ENCODE peak calls at places on chromosomes 2 and 18, in nine cellular contexts. One of them, this sample, is unnamed. For H3K9me3, the result is how much of the 10 kb centered on the place peaks cover.

GRCh38 chr2:120436885-120437603 is 91.1 kb downstream of the INHBB start:
- DNase-seq in gastrocnemius medialis: peak
- DNase-seq in neural progenitor cell: peak
- DNase-seq in fibroblast of lung: peak
- DNase-seq in H9: peak
- DNase-seq in Peyer's patch: no peak
- DNase-seq in heart left ventricle: no peak
- DNase-seq in HCT116: peak
- DNase-seq in adrenal gland: peak
- DNase-seq in this sample: no peak

GRCh38 chr2:101725515-101726192 is 28.1 kb downstream of the MAP4K4 start:
- DNase-seq in heart left ventricle: no peak
- DNase-seq in adrenal gland: no peak
- DNase-seq in Peyer's patch: peak
- DNase-seq in HCT116: no peak
- DNase-seq in gastrocnemius medialis: no peak
- DNase-seq in H9: peak
- DNase-seq in neural progenitor cell: peak
- DNase-seq in fibroblast of lung: no peak
- DNase-seq in this sample: no peak

GRCh38 chr2:219252900-219253752 is at the start of gene TUBA4B:
- DNase-seq in fibroblast of lung: peak
- DNase-seq in HCT116: no peak
- DNase-seq in H9: peak
- DNase-seq in heart left ventricle: peak
- DNase-seq in neural progenitor cell: peak
- DNase-seq in Peyer's patch: peak
- DNase-seq in gastrocnemius medialis: peak
- DNase-seq in adrenal gland: peak
- DNase-seq in this sample: peak

GRCh38 chr2:232885264-232885961 is 15.3 kb downstream of the SNORC start:
- DNase-seq in fibroblast of lung: no peak
- DNase-seq in neural progenitor cell: no peak
- DNase-seq in gastrocnemius medialis: no peak
- DNase-seq in Peyer's patch: no peak
- DNase-seq in adrenal gland: no peak
- DNase-seq in H9: no peak
- DNase-seq in heart left ventricle: no peak
- DNase-seq in HCT116: no peak
- DNase-seq in this sample: no peak

GRCh38 chr2:212970132-212970531 is 181.3 kb downstream of the IKZF2 start:
- DNase-seq in adrenal gland: no peak
- DNase-seq in neural progenitor cell: no peak
- DNase-seq in HCT116: no peak
- DNase-seq in gastrocnemius medialis: no peak
- DNase-seq in H9: no peak
- DNase-seq in heart left ventricle: no peak
- DNase-seq in Peyer's patch: no peak
- DNase-seq in fibroblast of lung: peak
- DNase-seq in this sample: no peak

GRCh38 chr18:286515-287310 is 18.9 kb upstream of the THOC1 start:
- DNase-seq in gastrocnemius medialis: no peak
- DNase-seq in heart left ventricle: no peak
- DNase-seq in HCT116: no peak
- DNase-seq in Peyer's patch: no peak
- DNase-seq in H9: no peak
- DNase-seq in fibroblast of lung: peak
- DNase-seq in neural progenitor cell: peak
- DNase-seq in adrenal gland: no peak
- DNase-seq in this sample: no peak

GRCh38 chr18:9683418-9684396 is 24.4 kb upstream of the RAB31 start:
- DNase-seq in neural progenitor cell: no peak
- DNase-seq in heart left ventricle: no peak
- DNase-seq in Peyer's patch: no peak
- DNase-seq in HCT116: peak
- DNase-seq in gastrocnemius medialis: peak
- DNase-seq in fibroblast of lung: peak
- DNase-seq in H9: no peak
- DNase-seq in adrenal gland: peak
- DNase-seq in this sample: no peak

GRCh38 chr2:14220101-14220500 is 412.4 kb upstream of the LRATD1 start:
- DNase-seq in H9: no peak
- DNase-seq in fibroblast of lung: peak
- DNase-seq in HCT116: no peak
- DNase-seq in heart left ventricle: no peak
- DNase-seq in Peyer's patch: no peak
- DNase-seq in neural progenitor cell: no peak
- DNase-seq in gastrocnemius medialis: no peak
- DNase-seq in adrenal gland: no peak
- DNase-seq in this sample: no peak

GRCh38 chr2:239282448-239283287 is 118.2 kb downstream of the HDAC4 start:
- DNase-seq in H9: no peak
- DNase-seq in heart left ventricle: no peak
- DNase-seq in gastrocnemius medialis: no peak
- DNase-seq in HCT116: no peak
- DNase-seq in neural progenitor cell: no peak
- DNase-seq in adrenal gland: peak
- DNase-seq in fibroblast of lung: no peak
- DNase-seq in Peyer's patch: no peak
- DNase-seq in this sample: no peak

GRCh38 chr2:51650769-51651168 is 618.8 kb upstream of the NRXN1 start:
- DNase-seq in gastrocnemius medialis: no peak
- DNase-seq in adrenal gland: no peak
- DNase-seq in neural progenitor cell: no peak
- DNase-seq in Peyer's patch: no peak
- DNase-seq in HCT116: no peak
- DNase-seq in heart left ventricle: no peak
- DNase-seq in fibroblast of lung: no peak
- DNase-seq in H9: no peak
- DNase-seq in this sample: no peak

GRCh38 chr2:155356250-155356649 is 657.8 kb downstream of the KCNJ3 start:
- DNase-seq in heart left ventricle: no peak
- DNase-seq in gastrocnemius medialis: no peak
- DNase-seq in adrenal gland: no peak
- DNase-seq in HCT116: no peak
- DNase-seq in Peyer's patch: no peak
- DNase-seq in H9: no peak
- DNase-seq in fibroblast of lung: no peak
- DNase-seq in neural progenitor cell: no peak
- DNase-seq in this sample: no peak

DNA sequence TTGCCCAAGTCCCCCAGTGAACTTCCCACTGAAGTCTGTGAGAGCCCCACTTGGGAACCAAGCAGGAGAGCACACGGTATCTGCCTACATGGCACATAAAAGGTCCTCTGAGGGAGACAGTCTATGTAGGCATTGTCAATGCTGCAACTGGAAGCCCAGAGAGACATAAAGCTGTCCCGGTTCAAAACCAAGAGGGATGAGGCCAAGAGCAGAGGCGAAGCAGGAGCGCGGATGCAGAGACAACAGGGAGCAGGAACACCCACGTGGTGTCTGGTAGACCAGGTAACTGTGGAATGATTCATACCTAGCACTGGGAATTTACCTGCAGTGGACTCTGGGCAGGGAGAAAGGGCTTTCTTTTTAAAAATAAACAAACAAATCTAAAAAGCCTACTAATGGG is 233.1 kb upstream of the SOX11 start:
- DNase-seq in H9: no peak
- DNase-seq in fibroblast of lung: no peak
- DNase-seq in HCT116: no peak
- DNase-seq in neural progenitor cell: no peak
- DNase-seq in Peyer's patch: no peak
- DNase-seq in gastrocnemius medialis: no peak
- DNase-seq in adrenal gland: no peak
- DNase-seq in heart left ventricle: no peak
- DNase-seq in this sample: no peak
- H3K9me3 ChIP-seq in H9: under half
- H3K9me3 ChIP-seq in fibroblast of lung: under half
- H3K9me3 ChIP-seq in HCT116: under half
- H3K9me3 ChIP-seq in neural progenitor cell: under half
- H3K9me3 ChIP-seq in Peyer's patch: under half
- H3K9me3 ChIP-seq in gastrocnemius medialis: under half
- H3K9me3 ChIP-seq in adrenal gland: under half
- H3K9me3 ChIP-seq in heart left ventricle: under half
- H3K9me3 ChIP-seq in this sample: under half

DNA sequence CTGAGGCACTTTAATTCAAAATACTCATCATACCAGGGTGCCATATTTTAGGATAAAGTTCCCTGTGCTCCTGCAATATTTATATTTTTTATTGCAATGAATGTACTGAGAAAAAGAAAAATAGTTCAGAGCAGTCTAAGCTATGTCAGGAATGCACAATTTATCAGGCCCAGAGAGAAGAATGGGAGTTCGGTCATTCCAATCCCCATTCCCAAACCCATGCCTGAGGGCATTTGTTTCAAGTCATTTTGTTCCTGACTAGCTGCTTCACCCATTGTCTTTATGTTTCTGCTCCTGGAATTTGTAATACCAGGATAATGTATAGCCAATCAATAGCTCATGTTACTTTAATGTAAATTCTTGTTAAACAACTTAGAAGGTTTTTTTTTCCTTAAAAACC is 24.4 kb upstream of the FTCDNL1 start:
- DNase-seq in neural progenitor cell: no peak
- DNase-seq in adrenal gland: no peak
- DNase-seq in fibroblast of lung: peak
- DNase-seq in H9: no peak
- DNase-seq in gastrocnemius medialis: no peak
- DNase-seq in Peyer's patch: no peak
- DNase-seq in heart left ventricle: no peak
- DNase-seq in HCT116: no peak
- DNase-seq in this sample: no peak
- H3K9me3 ChIP-seq in neural progenitor cell: under half
- H3K9me3 ChIP-seq in adrenal gland: under half
- H3K9me3 ChIP-seq in fibroblast of lung: under half
- H3K9me3 ChIP-seq in H9: under half
- H3K9me3 ChIP-seq in gastrocnemius medialis: under half
- H3K9me3 ChIP-seq in Peyer's patch: under half
- H3K9me3 ChIP-seq in heart left ventricle: under half
- H3K9me3 ChIP-seq in HCT116: under half
- H3K9me3 ChIP-seq in this sample: under half

GRCh38 chr18:43846302-43846701 is 569.0 kb upstream of the SYT4 start:
- DNase-seq in heart left ventricle: no peak
- DNase-seq in gastrocnemius medialis: no peak
- DNase-seq in neural progenitor cell: peak
- DNase-seq in H9: peak
- DNase-seq in Peyer's patch: no peak
- DNase-seq in adrenal gland: no peak
- DNase-seq in HCT116: no peak
- DNase-seq in fibroblast of lung: no peak
- DNase-seq in this sample: no peak
- H3K9me3 ChIP-seq in heart left ventricle: under half
- H3K9me3 ChIP-seq in gastrocnemius medialis: under half
- H3K9me3 ChIP-seq in neural progenitor cell: under half
- H3K9me3 ChIP-seq in H9: under half
- H3K9me3 ChIP-seq in Peyer's patch: under half
- H3K9me3 ChIP-seq in adrenal gland: under half
- H3K9me3 ChIP-seq in HCT116: under half
- H3K9me3 ChIP-seq in fibroblast of lung: under half
- H3K9me3 ChIP-seq in this sample: under half

GRCh38 chr2:228532233-228532632 is 350.7 kb upstream of the SPHKAP start:
- DNase-seq in fibroblast of lung: no peak
- DNase-seq in H9: no peak
- DNase-seq in gastrocnemius medialis: no peak
- DNase-seq in heart left ventricle: no peak
- DNase-seq in adrenal gland: no peak
- DNase-seq in Peyer's patch: no peak
- DNase-seq in HCT116: no peak
- DNase-seq in neural progenitor cell: no peak
- DNase-seq in this sample: no peak
- H3K9me3 ChIP-seq in fibroblast of lung: under half
- H3K9me3 ChIP-seq in H9: under half
- H3K9me3 ChIP-seq in gastrocnemius medialis: under half
- H3K9me3 ChIP-seq in heart left ventricle: under half
- H3K9me3 ChIP-seq in adrenal gland: under half
- H3K9me3 ChIP-seq in Peyer's patch: under half
- H3K9me3 ChIP-seq in HCT116: under half
- H3K9me3 ChIP-seq in neural progenitor cell: under half
- H3K9me3 ChIP-seq in this sample: under half

GRCh38 chr18:35246831-35247230 is 6.0 kb downstream of the ZNF397 start:
- DNase-seq in H9: no peak
- DNase-seq in HCT116: no peak
- DNase-seq in gastrocnemius medialis: no peak
- DNase-seq in Peyer's patch: no peak
- DNase-seq in adrenal gland: no peak
- DNase-seq in heart left ventricle: no peak
- DNase-seq in neural progenitor cell: no peak
- DNase-seq in fibroblast of lung: no peak
- DNase-seq in this sample: no peak

GRCh38 chr18:35245719-35246317 is 5.0 kb downstream of the ZNF397 start:
- DNase-seq in neural progenitor cell: no peak
- DNase-seq in adrenal gland: no peak
- DNase-seq in fibroblast of lung: no peak
- DNase-seq in HCT116: no peak
- DNase-seq in heart left ventricle: no peak
- DNase-seq in Peyer's patch: no peak
- DNase-seq in H9: no peak
- DNase-seq in gastrocnemius medialis: no peak
- DNase-seq in this sample: no peak

GRCh38 chr18:35248429-35248828 is 7.6 kb downstream of the ZNF397 start:
- DNase-seq in gastrocnemius medialis: no peak
- DNase-seq in Peyer's patch: no peak
- DNase-seq in HCT116: no peak
- DNase-seq in adrenal gland: no peak
- DNase-seq in heart left ventricle: no peak
- DNase-seq in neural progenitor cell: no peak
- DNase-seq in H9: no peak
- DNase-seq in fibroblast of lung: no peak
- DNase-seq in this sample: no peak

GRCh38 chr18:35244671-35245070 is 3.8 kb downstream of the ZNF397 start:
- DNase-seq in HCT116: no peak
- DNase-seq in adrenal gland: no peak
- DNase-seq in heart left ventricle: no peak
- DNase-seq in fibroblast of lung: no peak
- DNase-seq in Peyer's patch: no peak
- DNase-seq in neural progenitor cell: no peak
- DNase-seq in gastrocnemius medialis: no peak
- DNase-seq in H9: no peak
- DNase-seq in this sample: no peak

DNA sequence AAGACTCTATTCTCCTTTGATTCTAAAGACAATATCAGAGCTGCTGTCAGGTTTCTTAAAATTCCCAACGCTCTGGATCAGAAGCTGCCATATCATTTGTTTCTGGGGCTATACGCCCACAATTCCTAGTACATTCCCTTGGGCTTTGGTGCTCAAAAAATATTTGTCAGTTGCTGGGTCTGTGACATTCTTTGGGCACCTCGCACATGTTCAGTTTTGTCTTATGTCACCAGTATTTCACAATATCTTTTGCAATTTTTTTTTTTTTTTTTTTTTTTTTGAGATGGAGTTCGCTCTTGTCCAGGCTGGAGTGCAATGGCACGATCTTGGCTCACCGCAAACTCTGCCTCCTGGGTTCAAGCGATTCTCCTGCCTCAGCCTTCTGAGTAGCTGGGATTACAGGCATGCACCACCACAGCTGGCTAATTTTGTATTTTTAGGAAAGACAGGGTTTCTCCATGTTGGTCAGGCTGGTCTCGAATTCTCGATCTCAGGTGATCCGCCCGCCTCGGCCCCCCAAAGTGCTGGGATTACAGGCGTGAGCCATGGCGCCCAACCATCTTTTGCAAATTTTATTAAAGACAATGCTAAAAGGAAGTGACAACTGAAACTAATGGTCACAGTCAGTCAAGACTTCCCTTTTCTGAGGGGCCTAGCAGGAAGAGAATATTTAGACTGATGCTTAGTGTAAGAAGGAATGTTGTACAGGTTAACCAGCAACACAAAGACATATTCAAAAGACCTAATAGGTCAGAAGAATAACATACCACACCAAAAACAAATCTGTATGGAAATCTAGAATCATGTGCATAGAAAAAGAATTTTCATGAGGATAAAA is 6.8 kb downstream of the ZNF397 start:
- DNase-seq in adrenal gland: no peak
- DNase-seq in gastrocnemius medialis: no peak
- DNase-seq in H9: no peak
- DNase-seq in heart left ventricle: no peak
- DNase-seq in HCT116: no peak
- DNase-seq in Peyer's patch: no peak
- DNase-seq in fibroblast of lung: no peak
- DNase-seq in neural progenitor cell: no peak
- DNase-seq in this sample: no peak
- H3K9me3 ChIP-seq in adrenal gland: under half
- H3K9me3 ChIP-seq in gastrocnemius medialis: under half
- H3K9me3 ChIP-seq in H9: under half
- H3K9me3 ChIP-seq in heart left ventricle: under half
- H3K9me3 ChIP-seq in HCT116: under half
- H3K9me3 ChIP-seq in Peyer's patch: under half
- H3K9me3 ChIP-seq in fibroblast of lung: under half
- H3K9me3 ChIP-seq in neural progenitor cell: under half
- H3K9me3 ChIP-seq in this sample: under half

This sample was measured in effector memory CD4-positive, alpha-beta T cell.